ENCODE peak calls at places on chromosomes 2 and 18, in six cellular contexts. T, G, W, I, P and Y are unnamed samples.

GRCh38 chr2:209253544-209253943 is 170.3 kb upstream of the MAP2 start:
- DNase-seq in T (no peak), G (no peak), W (no peak), I (no peak), P (no peak), Y (no peak)

GRCh38 chr2:233556756-233557736 is 9.5 kb downstream of the USP40 start:
- DNase-seq in T (no peak), G (no peak), W (peak), I (no peak), P (peak), Y (peak)

GRCh38 chr2:203960791-203961190 is 24.2 kb downstream of the ICOS start:
- DNase-seq in T (no peak), G (no peak), W (no peak), I (no peak), P (no peak), Y (no peak)

GRCh38 chr2:240966906-240967680 is 31.3 kb upstream of the SNED1 start:
- DNase-seq in T (no peak), G (no peak), W (peak), I (no peak), P (no peak), Y (no peak)

GRCh38 chr2:120988741-120989555 is 253.3 kb downstream of the GLI2 start:
- DNase-seq in T (no peak), G (no peak), W (no peak), I (no peak), P (no peak), Y (no peak)

GRCh38 chr18:60905699-60906098 is 427.5 kb upstream of the CDH20 start:
- DNase-seq in T (no peak), G (no peak), W (no peak), I (no peak), P (peak), Y (no peak)

GRCh38 chr18:57630759-57631660 is 9.4 kb upstream of the NARS1 start:
- DNase-seq in T (no peak), G (no peak), W (no peak), I (no peak), P (no peak), Y (no peak)

GRCh38 chr2:23096905-23097602 is 287.9 kb upstream of the KLHL29 start:
- DNase-seq in T (no peak), G (no peak), W (no peak), I (no peak), P (no peak), Y (no peak)

GRCh38 chr2:132659331-132659730 is 10.7 kb downstream of the LYPD1 start:
- DNase-seq in T (no peak), G (no peak), W (no peak), I (no peak), P (no peak), Y (no peak)

GRCh38 chr2:240146141-240146561 is 5.7 kb upstream of the OTOS start:
- DNase-seq in T (no peak), G (no peak), W (no peak), I (no peak), P (no peak), Y (no peak)

GRCh38 chr2:172693037-172693436 is 42.6 kb upstream of the RAPGEF4 start:
- DNase-seq in T (peak), G (no peak), W (no peak), I (no peak), P (peak), Y (no peak)

GRCh38 chr18:29378739-29379138 is 1201.8 kb upstream of the CDH2 start:
- DNase-seq in T (no peak), G (no peak), W (no peak), I (no peak), P (no peak), Y (no peak)

GRCh38 chr18:8659609-8660242 is 45.6 kb upstream of the MTCL1 start:
- DNase-seq in T (no peak), G (no peak), W (no peak), I (no peak), P (no peak), Y (no peak)

GRCh38 chr2:38509322-38509946 is 93.3 kb downstream of the HNRNPLL start:
- DNase-seq in T (no peak), G (no peak), W (no peak), I (no peak), P (peak), Y (no peak)

GRCh38 chr2:9744256-9745004 is 98.8 kb upstream of the TAF1B start:
- DNase-seq in T (no peak), G (no peak), W (no peak), I (no peak), P (no peak), Y (no peak)

GRCh38 chr18:79615091-79615490 is 64.5 kb upstream of the CTDP1 start:
- DNase-seq in T (no peak), G (no peak), W (no peak), I (no peak), P (no peak), Y (no peak)

GRCh38 chr18:22167471-22168151 is 1.8 kb upstream of the GATA6 start:
- DNase-seq in T (no peak), G (no peak), W (no peak), I (no peak), P (no peak), Y (no peak)

GRCh38 chr2:222271854-222272253 is 26.9 kb downstream of the PAX3 start:
- DNase-seq in T (no peak), G (no peak), W (no peak), I (no peak), P (no peak), Y (no peak)

GRCh38 chr2:233163486-233164103 is 87.9 kb upstream of the ATG16L1 start:
- DNase-seq in T (no peak), G (no peak), W (no peak), I (no peak), P (no peak), Y (no peak)

GRCh38 chr2:158692372-158693103 is 102.6 kb upstream of the DAPL1 start:
- DNase-seq in T (no peak), G (no peak), W (no peak), I (no peak), P (no peak), Y (no peak)

GRCh38 chr2:121360566-121361300 is 75.7 kb upstream of the TFCP2L1 start:
- DNase-seq in T (no peak), G (no peak), W (no peak), I (no peak), P (peak), Y (no peak)

GRCh38 chr2:223835701-223836532 is 1.5 kb downstream of the AP1S3 start:
- DNase-seq in T (no peak), G (no peak), W (no peak), I (no peak), P (no peak), Y (peak)

GRCh38 chr2:221337957-221338685 is 234.0 kb downstream of the EPHA4 start:
- DNase-seq in T (no peak), G (no peak), W (no peak), I (no peak), P (no peak), Y (no peak)

GRCh38 chr18:60585670-60586069 is 213.1 kb upstream of the MC4R start:
- DNase-seq in T (no peak), G (no peak), W (no peak), I (no peak), P (no peak), Y (no peak)

GRCh38 chr2:101745711-101746694 is 48.5 kb downstream of the MAP4K4 start:
- DNase-seq in T (no peak), G (no peak), W (no peak), I (no peak), P (peak), Y (no peak)